ENCODE peak calls at places on chromosomes 5 and 9, in four cellular contexts. N is sciatic nerve, U is neural crest cell, B is EL. O is an unnamed sample.

GRCh38 chr9:120783611-120784047 is 9.6 kb downstream of the FBXW2 start:
- DNase-seq in U (no peak), N (no peak), B (peak; percentile 40), O (peak; percentile 93)

GRCh38 chr9:134641173-134641985 is at the start of gene COL5A1:
- DNase-seq in B (peak; percentile 96), U (peak; percentile 81), N (peak; percentile 95), O (peak; percentile 65)

GRCh38 chr5:151195622-151196021 is 28.3 kb downstream of the CCDC69 start:
- DNase-seq in B (no peak), N (no peak), U (no peak), O (peak; percentile 30)

GRCh38 chr9:123338710-123339665 is 17.0 kb upstream of the CRB2 start:
- DNase-seq in U (no peak), N (no peak), B (no peak), O (no peak)

GRCh38 chr5:74394924-74395880 is 245.3 kb downstream of the ENC1 start:
- DNase-seq in N (no peak), U (no peak), B (no peak), O (no peak)

GRCh38 chr9:135224286-135224871 is 136.9 kb downstream of the OLFM1 start:
- DNase-seq in U (no peak), B (no peak), N (no peak), O (no peak)

GRCh38 chr5:126939887-126940286 is 90.5 kb downstream of the MARCHF3 start:
- DNase-seq in N (no peak), B (peak; percentile 61), U (no peak), O (no peak)

GRCh38 chr5:155150012-155150411 is 136.5 kb downstream of the KIF4B start:
- DNase-seq in N (no peak), U (no peak), B (no peak), O (no peak)